ENCODE peak calls at places on chromosomes 1 and 21, in five cellular contexts. N is astrocyte, B is transverse colon, U is body of pancreas, M is left ventricle myocardium inferior. I is an unnamed sample. For H3K9me3 and H3K4me1, the result is how much of the 10 kb centered on the place peaks cover.

GRCh38 chr21:16389622-16390021 is 659.8 kb downstream of the USP25 start:
- DNase-seq in N (no peak), B (no peak), U (no peak), M (no peak), I (no peak)

GRCh38 chr1:19786988-19787423 is 12.7 kb downstream of the TMCO4 start:
- DNase-seq in N (no peak), B (peak), U (peak), M (no peak), I (peak)

GRCh38 chr1:92425617-92426016 is 61.1 kb downstream of the GFI1 start:
- DNase-seq in N (no peak), B (no peak), U (no peak), M (no peak), I (no peak)

GRCh38 chr1:59163268-59164092 is 133.4 kb upstream of the FGGY start:
- DNase-seq in N (peak), B (no peak), U (no peak), M (no peak), I (no peak)

GRCh38 chr1:154599658-154600057 is 8.3 kb downstream of the ADAR start:
- DNase-seq in N (peak), B (no peak), U (no peak), M (no peak), I (no peak)

GRCh38 chr1:32353886-32354570 is 8.3 kb downstream of the FAM229A start:
- DNase-seq in N (peak), B (no peak), U (peak), M (peak), I (no peak)

GRCh38 chr21:42525676-42526378 is 12.2 kb downstream of the SLC37A1 start:
- DNase-seq in N (no peak), B (no peak), U (no peak), M (no peak), I (no peak)

GRCh38 chr1:18629659-18630510 is 761 bp upstream of the PAX7 start:
- DNase-seq in N (no peak), B (no peak), U (no peak), M (no peak), I (no peak)

GRCh38 chr1:5765997-5766913 is 226.0 kb downstream of the NPHP4 start:
- DNase-seq in N (no peak), B (no peak), U (no peak), M (no peak), I (no peak)

GRCh38 chr1:156194300-156194652 is 372 bp downstream of the SLC25A44 start:
- DNase-seq in N (no peak), B (no peak), U (no peak), M (no peak), I (no peak)
- H3K9me3 ChIP-seq in N (under half), B (under half), U (under half), M (under half), I (under half)

DNA sequence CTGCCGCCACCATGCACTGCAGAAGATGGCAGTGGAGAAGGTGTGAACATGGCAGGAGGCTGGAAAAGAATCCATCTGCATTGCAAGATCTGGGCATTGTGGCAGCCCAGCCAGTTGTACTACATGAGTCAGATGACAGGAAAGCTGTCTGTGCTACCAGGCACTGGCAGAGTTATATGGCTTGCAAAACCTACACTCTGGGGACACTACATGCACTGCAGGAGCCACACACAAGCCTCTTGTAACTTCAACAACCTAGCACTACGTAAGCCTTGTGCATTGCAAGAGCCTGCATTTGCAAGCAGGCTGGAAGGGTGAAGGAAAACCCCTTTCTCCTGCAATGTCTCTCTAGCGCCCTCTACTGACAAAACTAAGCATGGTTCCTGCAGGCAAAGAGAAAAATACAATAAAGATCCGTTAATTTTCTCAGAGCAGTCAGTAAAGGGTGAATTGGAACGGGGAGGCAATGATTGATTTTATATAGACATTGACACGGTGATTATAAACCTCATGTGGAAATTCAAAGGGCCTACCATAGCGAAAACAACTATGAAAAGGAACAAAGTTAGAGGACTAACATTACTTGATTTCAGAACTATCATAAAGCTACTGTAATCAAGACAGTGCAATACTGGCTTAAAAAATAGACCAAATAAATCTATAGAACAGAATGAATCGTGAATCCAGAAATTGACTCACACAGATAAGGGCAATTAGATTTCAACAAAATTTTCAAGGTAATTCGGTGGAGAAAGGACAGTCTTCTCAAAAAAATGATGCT is 26.2 kb upstream of the DYNLT5 start:
- DNase-seq in N (peak), B (peak), U (peak), M (peak), I (peak)
- TF ChIP-seq CTCF in N (peak), B (peak), U (peak), M (peak), I (peak)

GRCh38 chr1:55635856-55636255 is 420.7 kb upstream of the USP24 start:
- DNase-seq in N (peak), B (no peak), U (no peak), M (no peak), I (no peak)
- H3K4me1 ChIP-seq in N (under half), B (under half), U (under half), M (under half), I (under half)

DNA sequence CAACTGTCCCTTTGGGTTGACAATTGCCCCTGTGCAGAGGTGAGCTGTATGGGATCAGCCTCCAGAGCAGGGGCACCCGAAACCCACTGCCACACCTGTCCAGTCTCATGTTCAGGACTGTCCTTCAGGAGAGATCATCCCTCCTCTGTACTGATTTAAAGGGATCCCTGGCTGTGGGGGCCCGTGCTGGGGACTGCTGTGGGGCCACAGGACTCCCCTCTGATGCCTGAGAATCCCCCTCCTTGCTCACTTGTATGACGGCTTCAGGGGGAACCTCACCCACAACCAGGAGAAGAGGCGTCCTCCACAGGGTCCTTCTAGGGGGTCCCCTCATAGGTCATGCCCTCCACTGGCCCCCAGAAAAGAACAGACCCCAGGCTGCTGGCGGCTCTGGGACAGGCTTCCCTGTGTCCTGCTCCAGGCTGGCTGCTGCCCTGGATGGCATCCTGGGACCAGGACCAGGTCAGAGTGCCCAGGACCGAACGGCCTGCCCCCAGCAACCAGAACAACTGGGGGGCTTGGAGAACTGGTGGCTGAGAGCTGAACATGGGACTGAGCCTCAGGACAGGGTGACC is 77.5 kb upstream of the ACTRT2 start:
- DNase-seq in N (no peak), B (no peak), U (no peak), M (no peak), I (no peak)
- H3K9me3 ChIP-seq in N (under half), B (under half), U (under half), M (under half), I (under half)

GRCh38 chr1:25874635-25875153 is 814 bp downstream of the PAQR7 start:
- DNase-seq in N (no peak), B (no peak), U (no peak), M (no peak), I (no peak)
- TF ChIP-seq CTCF in N (no peak), B (no peak), U (no peak), M (no peak), I (no peak)

DNA sequence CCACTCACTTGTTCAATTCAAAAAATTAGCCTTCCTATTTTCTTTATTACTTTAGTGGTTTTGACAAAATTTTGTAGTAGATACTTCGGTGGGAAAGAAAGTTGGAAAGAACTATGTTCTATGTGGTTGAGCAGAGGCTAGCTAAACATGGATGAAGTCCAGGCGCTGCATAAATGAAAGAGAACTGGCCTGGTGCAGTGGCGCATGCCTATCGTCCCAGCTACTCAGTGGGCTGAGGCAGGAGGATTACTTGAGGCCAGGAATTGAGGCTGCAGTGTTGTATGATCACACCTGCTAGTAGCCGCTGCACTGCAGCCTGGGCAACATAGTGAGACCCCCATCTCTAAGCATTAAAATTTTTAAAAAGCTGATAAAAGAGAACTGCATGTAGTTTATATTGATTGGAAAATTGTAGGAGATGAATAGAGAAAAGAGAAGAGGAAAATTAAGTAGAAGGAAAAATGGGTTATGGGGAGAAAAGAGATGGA is 21.0 kb downstream of the IFNAR1 start:
- DNase-seq in N (no peak), B (no peak), U (no peak), M (no peak), I (no peak)
- H3K4me1 ChIP-seq in N (under half), B (under half), U (under half), M (under half), I (under half)

GRCh38 chr1:109776206-109776835 is 12.6 kb upstream of the EPS8L3 start:
- DNase-seq in N (no peak), B (peak), U (peak), M (peak), I (no peak)
- H3K9me3 ChIP-seq in N (under half), B (under half), U (under half), M (under half), I (under half)

GRCh38 chr1:157994081-157994581 is 686 bp downstream of the KIRREL1 start:
- DNase-seq in N (no peak), B (no peak), U (peak), M (no peak), I (no peak)
- TF ChIP-seq CTCF in N (no peak), B (no peak), U (no peak), M (peak), I (peak)

I was measured in Caco-2.